ENCODE peak calls at places on chromosomes 3 and 15, in four cellular contexts. E, F, Z and X are unnamed samples.

GRCh38 chr3:60316121-60316783 is 935.0 kb downstream of the FHIT start:
- DNase-seq in E (peak; percentile 66), F (no peak), Z (no peak), X (no peak)

GRCh38 chr15:88894819-88895767 is at the start of gene HAPLN3:
- DNase-seq in E (peak; percentile 40), F (peak; percentile 83), Z (no peak), X (peak; percentile 51)

GRCh38 chr3:61805510-61806080 is 244.2 kb downstream of the PTPRG start:
- DNase-seq in E (no peak), F (no peak), Z (no peak), X (no peak)

GRCh38 chr3:118842147-118842863 is 192.3 kb downstream of the IGSF11 start:
- DNase-seq in E (no peak), F (peak; percentile 54), Z (no peak), X (peak; percentile 26)

GRCh38 chr15:58454950-58455401 is 23.2 kb downstream of the LIPC start:
- DNase-seq in E (peak; percentile 59), F (no peak), Z (no peak), X (no peak)

GRCh38 chr3:154954750-154955149 is 125.4 kb upstream of the MME start:
- DNase-seq in E (peak; percentile 87), F (peak; percentile 63), Z (no peak), X (peak; percentile 32)

GRCh38 chr3:13053425-13053824 is 19.8 kb downstream of the IQSEC1 start:
- DNase-seq in E (no peak), F (no peak), Z (no peak), X (no peak)

GRCh38 chr15:58513008-58513407 is 81.2 kb downstream of the LIPC start:
- DNase-seq in E (no peak), F (no peak), Z (no peak), X (no peak)

GRCh38 chr15:70094690-70095311 is 2.9 kb downstream of the TLE3 start:
- DNase-seq in E (peak; percentile 31), F (no peak), Z (no peak), X (no peak)

GRCh38 chr15:73948982-73949381 is 22.7 kb downstream of the LOXL1 start:
- DNase-seq in E (no peak), F (no peak), Z (peak; percentile 28), X (no peak)

GRCh38 chr3:123733805-123734526 is 149.1 kb upstream of the HACD2 start:
- DNase-seq in E (peak; percentile 48), F (no peak), Z (no peak), X (no peak)

GRCh38 chr15:22237891-22238275 is 157.6 kb downstream of the OR4M2 start:
- DNase-seq in E (no peak), F (no peak), Z (no peak), X (no peak)

GRCh38 chr3:192171213-192171612 is 556.1 kb downstream of the FGF12 start:
- DNase-seq in E (no peak), F (no peak), Z (no peak), X (no peak)

GRCh38 chr3:1848935-1849334 is 249.7 kb upstream of the CNTN4 start:
- DNase-seq in E (no peak), F (no peak), Z (no peak), X (no peak)

DNA sequence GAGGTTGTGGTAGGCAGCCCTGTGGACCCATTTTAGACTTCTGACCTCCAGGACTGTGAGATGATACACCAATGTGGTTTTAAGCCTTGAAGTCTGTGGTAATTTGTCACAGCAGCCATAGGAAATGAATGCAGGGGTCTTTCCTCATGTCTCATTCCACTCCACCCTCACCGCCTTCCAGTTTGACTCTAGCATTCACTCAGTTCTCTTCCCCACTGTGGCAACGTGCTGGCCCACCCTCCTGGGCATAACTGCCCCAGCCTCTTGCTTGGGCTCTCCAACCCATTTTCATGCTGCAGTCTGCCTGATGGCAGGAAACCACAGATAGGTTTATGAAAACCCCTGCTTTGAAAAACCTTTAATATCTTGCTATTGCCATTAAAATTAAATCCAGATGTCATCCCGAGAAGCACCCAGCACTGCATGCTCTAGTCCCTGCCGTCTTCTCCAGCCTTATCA is 7.3 kb upstream of the TRNT1 start:
- DNase-seq in E (no peak), F (no peak), Z (no peak), X (no peak)
- H3K4me3 ChIP-seq in E (no peak overlapping the region), F (no peak overlapping the region), Z (no peak overlapping the region), X (no peak overlapping the region)

GRCh38 chr3:185283374-185283935 is 29.6 kb upstream of the EHHADH start:
- DNase-seq in E (peak; percentile 48), F (no peak), Z (no peak), X (no peak)
- H3K4me3 ChIP-seq in E (peak overlapping the region; percentile 94), F (peak overlapping the region; percentile 65), Z (peak overlapping the region; percentile 44), X (peak overlapping the region; percentile 58)

GRCh38 chr15:33113666-33114483 is 80.6 kb downstream of the FMN1 start:
- DNase-seq in E (no peak), F (no peak), Z (no peak), X (no peak)

GRCh38 chr15:33109345-33109744 is 85.2 kb downstream of the FMN1 start:
- DNase-seq in E (no peak), F (no peak), Z (no peak), X (no peak)

GRCh38 chr15:33108518-33108917 is 86.0 kb downstream of the FMN1 start:
- DNase-seq in E (no peak), F (no peak), Z (no peak), X (no peak)

GRCh38 chr15:33112541-33113105 is 81.9 kb downstream of the FMN1 start:
- DNase-seq in E (no peak), F (no peak), Z (no peak), X (no peak)

DNA sequence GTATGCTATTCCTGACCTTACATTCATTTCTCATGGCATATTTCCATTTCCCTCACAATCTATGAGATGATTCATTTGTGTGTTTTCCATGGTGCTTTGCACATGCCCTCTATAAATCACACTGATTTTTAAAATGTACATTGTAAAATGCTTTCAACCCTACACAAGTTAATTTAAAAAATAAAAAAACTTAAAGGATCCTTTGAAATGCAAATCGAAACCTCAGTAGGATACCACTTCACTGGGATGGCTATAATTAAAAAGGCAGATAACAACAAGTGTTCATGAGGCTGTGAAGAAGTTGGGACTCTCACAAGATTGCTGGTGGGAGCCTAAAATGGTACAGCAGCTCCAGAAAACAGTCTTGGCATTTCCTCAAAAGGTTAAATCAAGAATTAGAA is 83.5 kb downstream of the FMN1 start:
- DNase-seq in E (peak; percentile 21), F (peak; percentile 12), Z (no peak), X (no peak)
- H3K4me3 ChIP-seq in E (no peak overlapping the region), F (no peak overlapping the region), Z (no peak overlapping the region), X (no peak overlapping the region)

DNA sequence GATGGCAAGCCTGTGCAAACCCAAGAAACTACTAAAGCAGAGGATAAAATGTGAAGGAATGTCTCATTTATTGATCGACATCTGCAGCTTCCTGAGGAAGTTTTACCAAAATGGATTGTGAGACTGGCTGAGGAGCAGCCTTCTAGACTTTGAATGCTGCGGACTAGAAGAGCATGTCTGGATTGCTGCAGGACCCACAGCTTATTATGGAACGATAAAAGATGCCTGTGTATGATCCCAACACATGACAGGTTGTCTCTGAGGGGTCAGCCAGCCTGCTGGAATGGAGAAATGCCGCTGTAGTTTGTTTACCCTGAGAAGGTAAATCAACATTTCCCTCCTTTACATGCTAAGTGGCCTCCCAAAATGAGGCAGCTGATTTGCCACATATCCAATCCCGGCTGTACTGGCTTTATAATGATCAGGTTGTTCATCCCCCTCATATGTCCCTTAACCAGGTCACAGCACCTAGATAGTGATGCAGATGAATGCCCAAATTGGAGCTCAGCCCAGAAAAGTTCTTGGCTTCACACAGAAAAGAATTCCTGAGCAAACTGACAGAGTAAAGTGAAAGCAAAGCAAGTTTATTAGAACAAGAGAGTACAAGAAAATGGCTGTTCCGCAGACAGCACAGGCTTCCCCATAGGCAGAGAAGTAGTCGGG is 63.9 kb downstream of the IL12A start:
- DNase-seq in E (peak; percentile 42), F (no peak), Z (no peak), X (no peak)
- H3K4me3 ChIP-seq in E (no peak overlapping the region), F (no peak overlapping the region), Z (no peak overlapping the region), X (no peak overlapping the region)

GRCh38 chr3:37700849-37701248 is 160.8 kb upstream of the CTDSPL start:
- DNase-seq in E (peak; percentile 3), F (no peak), Z (no peak), X (no peak)
- H3K4me3 ChIP-seq in E (no peak overlapping the region), F (no peak overlapping the region), Z (no peak overlapping the region), X (no peak overlapping the region)